ENCODE peak calls at places on chromosomes 13 and 19, in four cellular contexts. H, O, U and T are unnamed samples.

GRCh38 chr13:50387124-50387581 is 371.9 kb downstream of the KCNRG start:
- DNase-seq in H (no peak), O (peak), U (peak), T (peak)

GRCh38 chr13:111228262-111229144 is 91.9 kb upstream of the TEX29 start:
- DNase-seq in H (peak), O (peak), U (peak), T (no peak)

GRCh38 chr13:37068962-37069361 is 9.5 kb upstream of the SUPT20H start:
- DNase-seq in H (no peak), O (peak), U (peak), T (no peak)

GRCh38 chr19:16161848-16162247 is 11.5 kb downstream of the CIB3 start:
- DNase-seq in H (no peak), O (peak), U (peak), T (no peak)

GRCh38 chr13:98909016-98909415 is 68.8 kb downstream of the DOCK9 start:
- DNase-seq in H (no peak), O (no peak), U (peak), T (no peak)

GRCh38 chr19:56983148-56983547 is 136.6 kb upstream of the USP29 start:
- DNase-seq in H (no peak), O (no peak), U (no peak), T (no peak)

GRCh38 chr13:102273111-102273510 is 128.7 kb downstream of the FGF14 start:
- DNase-seq in H (no peak), O (no peak), U (no peak), T (no peak)

GRCh38 chr19:58003153-58003828 is 671 bp upstream of the ZNF606 start:
- DNase-seq in H (no peak), O (peak), U (no peak), T (no peak)

GRCh38 chr13:33119022-33119735 is 103.0 kb downstream of the KL start:
- DNase-seq in H (no peak), O (peak), U (no peak), T (no peak)

GRCh38 chr19:39474139-39474620 is 6.5 kb upstream of the TIMM50 start:
- DNase-seq in H (no peak), O (peak), U (peak), T (peak)

GRCh38 chr13:23806874-23807522 is 82.2 kb downstream of the MIPEP start:
- DNase-seq in H (no peak), O (no peak), U (peak), T (no peak)

GRCh38 chr19:48844472-48844871 is 8.2 kb upstream of the HSD17B14 start:
- DNase-seq in H (no peak), O (peak), U (peak), T (no peak)

GRCh38 chr13:96762876-96763275 is 231.4 kb downstream of the OXGR1 start:
- DNase-seq in H (no peak), O (peak), U (no peak), T (no peak)

GRCh38 chr13:112956516-112957294 is 12.3 kb upstream of the MCF2L start:
- DNase-seq in H (no peak), O (no peak), U (no peak), T (no peak)

GRCh38 chr19:47994209-47994802 is at the start of gene ELSPBP1:
- DNase-seq in H (no peak), O (no peak), U (no peak), T (no peak)

GRCh38 chr13:31528176-31528575 is 211.2 kb upstream of the RXFP2 start:
- DNase-seq in H (no peak), O (no peak), U (no peak), T (no peak)

GRCh38 chr13:114166381-114167131 is 12.5 kb upstream of the CFAP97D2 start:
- DNase-seq in H (no peak), O (no peak), U (no peak), T (no peak)

GRCh38 chr13:19836472-19836871 is 27.0 kb downstream of the ZMYM5 start:
- DNase-seq in H (no peak), O (peak), U (peak), T (no peak)

GRCh38 chr13:39253774-39254173 is 215.5 kb downstream of the NHLRC3 start:
- DNase-seq in H (no peak), O (peak), U (peak), T (no peak)

GRCh38 chr19:22608441-22608840 is 25.7 kb upstream of the ZNF492 start:
- DNase-seq in H (no peak), O (no peak), U (no peak), T (no peak)

GRCh38 chr13:31424130-31424729 is 224.5 kb downstream of the B3GLCT start:
- DNase-seq in H (peak), O (peak), U (peak), T (peak)

GRCh38 chr13:95784161-95784880 is 107.4 kb downstream of the DNAJC3 start:
- DNase-seq in H (no peak), O (peak), U (peak), T (no peak)

GRCh38 chr13:50801087-50801931 is 42.2 kb downstream of the DLEU7 start:
- DNase-seq in H (no peak), O (peak), U (peak), T (no peak)

GRCh38 chr13:79423801-79424642 is 18.0 kb upstream of the RBM26 start:
- DNase-seq in H (no peak), O (peak), U (peak), T (no peak)

GRCh38 chr13:80010846-80011245 is 330.1 kb downstream of the SPRY2 start:
- DNase-seq in H (no peak), O (no peak), U (no peak), T (no peak)

GRCh38 chr13:48158290-48158689 is 63.4 kb upstream of the MED4 start:
- DNase-seq in H (no peak), O (no peak), U (no peak), T (no peak)

GRCh38 chr13:36965767-36966166 is 33.4 kb downstream of the ALG5 start:
- DNase-seq in H (no peak), O (peak), U (peak), T (no peak)

GRCh38 chr19:8468124-8468523 is 23.3 kb downstream of the HNRNPM start:
- DNase-seq in H (no peak), O (no peak), U (no peak), T (no peak)

GRCh38 chr19:35545855-35546381 is 492 bp downstream of the TMEM147 start:
- DNase-seq in H (no peak), O (peak), U (no peak), T (peak)

GRCh38 chr13:97256343-97256783 is 34.2 kb downstream of the MBNL2 start:
- DNase-seq in H (no peak), O (peak), U (peak), T (no peak)

GRCh38 chr13:26476111-26476743 is 81.3 kb upstream of the WASF3 start:
- DNase-seq in H (no peak), O (peak), U (peak), T (no peak)

GRCh38 chr19:58361900-58362271 is 665 bp downstream of the ZNF497 start:
- DNase-seq in H (no peak), O (no peak), U (peak), T (peak)

GRCh38 chr13:39616087-39616694 is 13.2 kb upstream of the LHFPL6 start:
- DNase-seq in H (no peak), O (peak), U (peak), T (no peak)

DNA sequence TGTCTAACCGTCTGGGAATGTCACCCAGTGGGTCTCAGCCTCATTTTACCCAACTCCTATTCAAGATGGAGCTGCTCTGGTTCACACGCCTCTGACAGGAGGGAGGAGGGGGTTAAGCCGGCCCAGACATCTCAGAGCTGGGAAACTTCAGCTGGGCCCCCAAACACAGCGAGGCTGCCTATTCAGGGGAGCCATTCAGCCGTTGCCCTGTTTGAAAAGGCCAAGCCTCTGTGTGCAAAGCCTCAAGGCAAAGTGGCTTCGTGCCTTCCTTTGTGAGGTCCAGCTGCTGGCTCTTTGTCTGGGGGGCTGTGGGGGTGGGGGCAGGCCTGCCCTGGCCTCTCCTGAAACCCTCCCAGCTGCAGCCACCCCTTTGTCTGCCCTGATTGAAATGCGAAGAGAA is 147.4 kb downstream of the PTPRS start:
- DNase-seq in H (no peak), O (no peak), U (no peak), T (no peak)
- H3K27ac ChIP-seq in H (no peak), O (no peak), U (no peak), T (no peak)

GRCh38 chr13:110012102-110012739 is 225.8 kb upstream of the IRS2 start:
- DNase-seq in H (no peak), O (peak), U (peak), T (no peak)
- H3K4me3 ChIP-seq in H (no peak), O (no peak), U (no peak), T (no peak)

GRCh38 chr19:17863520-17864182 is 3.9 kb downstream of the RPL18A start:
- DNase-seq in H (no peak), O (no peak), U (no peak), T (no peak)
- H3K27ac ChIP-seq in H (no peak), O (no peak), U (no peak), T (peak)

GRCh38 chr19:31346184-31346583 is 3.1 kb downstream of the TSHZ3 start:
- DNase-seq in H (no peak), O (no peak), U (no peak), T (no peak)

GRCh38 chr19:31347828-31348314 is 1.4 kb downstream of the TSHZ3 start:
- DNase-seq in H (no peak), O (peak), U (peak), T (no peak)

GRCh38 chr19:31347356-31347755 is 1.9 kb downstream of the TSHZ3 start:
- DNase-seq in H (no peak), O (peak), U (peak), T (no peak)

GRCh38 chr19:31348416-31349159 is 648 bp downstream of the TSHZ3 start:
- DNase-seq in H (no peak), O (peak), U (no peak), T (peak)

DNA sequence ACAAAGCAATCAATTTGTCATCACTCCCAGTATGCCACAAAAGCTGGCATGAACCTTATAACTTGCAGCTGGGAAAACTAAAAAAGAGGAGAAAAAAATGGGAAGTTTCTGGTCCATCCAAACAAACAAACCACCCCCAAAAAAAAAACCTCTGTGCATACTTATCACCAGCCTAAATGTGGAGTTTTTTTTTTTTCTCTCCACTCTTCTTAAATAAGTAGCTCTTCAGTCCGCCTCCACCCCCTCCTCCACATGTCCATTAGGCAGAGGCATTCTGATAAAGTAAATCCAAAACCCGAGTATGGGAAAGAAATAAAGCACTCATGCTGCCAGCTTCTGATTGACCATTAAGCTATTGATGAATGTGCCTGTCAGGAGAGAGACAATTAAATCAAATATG is 2.6 kb downstream of the TSHZ3 start:
- DNase-seq in H (no peak), O (no peak), U (no peak), T (no peak)
- H3K4me3 ChIP-seq in H (no peak), O (peak), U (no peak), T (no peak)

DNA sequence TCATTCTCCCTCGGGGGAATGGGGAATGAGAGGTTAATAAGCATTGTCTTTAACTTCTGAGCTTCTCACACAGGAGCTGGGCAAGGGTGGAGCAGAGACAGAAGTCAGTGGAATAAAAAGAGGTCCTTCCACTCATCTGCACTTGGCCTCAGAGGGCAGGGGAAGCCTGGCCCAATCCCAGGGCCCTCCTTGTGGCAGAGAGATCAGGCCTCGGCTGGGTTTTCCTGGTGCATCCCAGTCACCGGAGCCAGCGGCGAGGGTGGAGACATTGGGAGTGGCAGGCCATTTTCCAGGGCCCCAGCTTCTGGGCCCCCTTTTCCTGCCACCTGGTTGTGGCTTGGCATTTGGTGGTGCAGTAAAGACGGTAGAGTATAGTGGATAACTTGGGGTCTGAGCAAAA is 10.7 kb downstream of the CALM3 start:
- DNase-seq in H (no peak), O (no peak), U (no peak), T (peak)
- H3K27ac ChIP-seq in H (no peak), O (no peak), U (no peak), T (peak)

GRCh38 chr19:40717325-40717879 is 490 bp downstream of the ITPKC start:
- DNase-seq in H (no peak), O (peak), U (no peak), T (no peak)

GRCh38 chr19:40721140-40721486 is 4.2 kb downstream of the ITPKC start:
- DNase-seq in H (no peak), O (no peak), U (no peak), T (no peak)

GRCh38 chr19:40717880-40718773 is 1.2 kb downstream of the ITPKC start:
- DNase-seq in H (no peak), O (peak), U (peak), T (peak)

GRCh38 chr19:40718774-40719391 is 2.0 kb downstream of the ITPKC start:
- DNase-seq in H (no peak), O (peak), U (peak), T (peak)

GRCh38 chr19:40719414-40719894 is 2.5 kb downstream of the ITPKC start:
- DNase-seq in H (no peak), O (no peak), U (no peak), T (peak)
- H3K4me3 ChIP-seq in H (peak), O (peak), U (peak), T (peak)

GRCh38 chr19:10935371-10936059 is 6.9 kb downstream of the TIMM29 start:
- DNase-seq in H (no peak), O (no peak), U (no peak), T (no peak)
- H3K27ac ChIP-seq in H (no peak), O (no peak), U (no peak), T (no peak)

GRCh38 chr19:45864629-45865082 is 530 bp downstream of the FOXA3 start:
- DNase-seq in H (no peak), O (no peak), U (no peak), T (no peak)
- H3K4me3 ChIP-seq in H (peak), O (no peak), U (no peak), T (peak)

DNA sequence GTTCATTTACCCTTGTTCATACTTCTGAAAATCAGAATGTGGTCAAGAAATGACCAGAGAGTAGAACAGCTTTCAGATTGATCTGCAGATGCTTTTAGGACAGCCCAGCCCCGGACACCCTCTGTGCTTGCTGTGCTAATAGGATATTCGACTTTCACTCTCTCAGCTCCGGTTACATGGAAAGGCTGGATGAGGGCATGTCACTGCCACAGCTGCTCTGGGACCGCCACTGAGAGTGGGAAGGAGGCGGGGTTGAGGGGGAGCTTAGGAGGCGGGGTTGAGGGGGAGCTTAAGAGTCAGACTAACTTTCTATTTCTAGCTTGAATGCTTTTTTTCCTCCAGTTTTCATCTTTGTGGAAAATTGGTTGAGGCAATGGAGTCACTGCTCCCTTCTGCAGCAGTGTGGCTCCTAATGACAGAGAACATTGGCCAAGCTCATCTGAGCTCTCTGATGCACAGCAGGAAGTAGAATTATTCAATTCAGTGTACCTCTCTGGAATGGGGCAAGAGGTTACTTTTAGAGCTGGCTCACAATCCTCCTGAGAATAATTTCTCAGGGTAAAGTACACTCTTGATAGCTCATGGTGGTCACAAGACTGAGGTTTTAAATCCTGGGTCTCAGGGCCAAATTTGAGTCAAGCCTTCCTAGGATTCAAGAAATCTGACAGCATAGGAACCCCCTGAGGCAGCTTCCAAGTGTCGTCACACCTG is 74.6 kb upstream of the NPAS1 start:
- DNase-seq in H (peak), O (peak), U (peak), T (peak)
- H3K27ac ChIP-seq in H (peak), O (peak), U (no peak), T (peak)